ENCODE peak calls at places on chromosomes 7 and 10, in six cellular contexts. Y is tibial artery; B is activated effector memory CD4-positive, alpha-beta T cell treated with Interleukin-2 at 50 U/mL for 16 hours; Q is HEK293T; H is hippocampal formation; J is T-helper 9 cell. E is an unnamed sample.

GRCh38 chr10:19877466-19878255 is 61.4 kb downstream of the PLXDC2 start:
- DNase-seq in Q (no peak), Y (peak), B (no peak), J (no peak), H (no peak), E (no peak)

GRCh38 chr7:34758111-34758601 is 100.1 kb downstream of the NPSR1 start:
- DNase-seq in Q (no peak), J (no peak), H (no peak), Y (no peak), B (no peak), E (no peak)

GRCh38 chr7:41979834-41980307 is 257.1 kb downstream of the GLI3 start:
- DNase-seq in B (no peak), Q (peak), Y (no peak), H (no peak), J (no peak), E (no peak)

GRCh38 chr10:94123253-94123995 is 129.7 kb downstream of the PLCE1 start:
- DNase-seq in Y (no peak), H (no peak), Q (no peak), J (no peak), B (no peak), E (no peak)

GRCh38 chr10:75283150-75284096 is 47.7 kb upstream of the COMTD1 start:
- DNase-seq in Q (peak), B (no peak), H (no peak), J (no peak), Y (no peak), E (no peak)

GRCh38 chr10:22823109-22823508 is 104.7 kb upstream of the ARMC3 start:
- DNase-seq in Q (no peak), J (no peak), B (no peak), H (no peak), Y (no peak), E (no peak)

GRCh38 chr7:146090023-146090645 is 26.5 kb upstream of the CNTNAP2 start:
- DNase-seq in H (no peak), J (no peak), B (no peak), Y (no peak), Q (peak), E (no peak)

GRCh38 chr10:59585046-59585700 is 124.5 kb downstream of the SLC16A9 start:
- DNase-seq in B (no peak), H (peak), Y (no peak), J (no peak), Q (no peak), E (no peak)

GRCh38 chr7:361680-362415 is 71.9 kb downstream of the FOXL3 start:
- DNase-seq in H (no peak), J (no peak), B (no peak), Y (no peak), Q (no peak), E (no peak)

GRCh38 chr10:110725809-110726641 is 81.9 kb downstream of the RBM20 start:
- DNase-seq in B (no peak), H (no peak), J (no peak), Q (no peak), Y (no peak), E (no peak)

GRCh38 chr7:30931927-30932540 is 20.4 kb downstream of the AQP1 start:
- DNase-seq in H (no peak), J (no peak), B (no peak), Q (no peak), Y (peak), E (no peak)

GRCh38 chr7:158017226-158018060 is 570.2 kb downstream of the PTPRN2 start:
- DNase-seq in B (no peak), H (no peak), Y (peak), Q (no peak), J (no peak), E (no peak)

GRCh38 chr10:132588301-132589013 is 50.9 kb downstream of the INPP5A start:
- DNase-seq in Y (no peak), B (no peak), J (no peak), H (no peak), Q (no peak), E (peak)

GRCh38 chr10:61832866-61833481 is 68.5 kb upstream of the ARID5B start:
- DNase-seq in Q (no peak), Y (no peak), B (no peak), H (no peak), J (no peak), E (no peak)

GRCh38 chr10:104028823-104029527 is 56.7 kb downstream of the COL17A1 start:
- DNase-seq in Y (no peak), B (no peak), Q (no peak), H (no peak), J (no peak), E (no peak)

GRCh38 chr10:57964371-57964770 is 303.3 kb downstream of the IPMK start:
- DNase-seq in J (no peak), Q (no peak), B (no peak), H (peak), Y (no peak), E (no peak)

GRCh38 chr10:84715911-84716310 is 387.5 kb downstream of the CCSER2 start:
- DNase-seq in B (no peak), J (no peak), Y (no peak), Q (peak), H (no peak), E (no peak)

GRCh38 chr7:119270045-119270464 is 1002.9 kb upstream of the KCND2 start:
- DNase-seq in J (no peak), B (no peak), Q (peak), H (peak), Y (peak), E (no peak)

GRCh38 chr7:157549612-157550299 is 213.0 kb downstream of the DNAJB6 start:
- DNase-seq in J (no peak), B (no peak), Y (peak), H (no peak), Q (no peak), E (no peak)

GRCh38 chr7:76048668-76048988 is 722 bp downstream of the MDH2 start:
- DNase-seq in J (peak), Y (no peak), H (no peak), B (peak), Q (peak), E (peak)

GRCh38 chr10:110008518-110009339 is 945 bp downstream of the ADD3 start:
- DNase-seq in J (peak), Q (no peak), B (peak), Y (no peak), H (no peak), E (peak)

GRCh38 chr10:21978191-21978862 is 25.2 kb downstream of the DNAJC1 start:
- DNase-seq in Q (no peak), J (no peak), B (no peak), H (no peak), Y (no peak), E (no peak)

GRCh38 chr7:123749537-123749857 is 694 bp upstream of the WASL start:
- DNase-seq in Y (peak), H (no peak), J (no peak), Q (no peak), B (no peak), E (no peak)

GRCh38 chr7:155935726-155936125 is 123.5 kb upstream of the SHH start:
- DNase-seq in B (no peak), Y (no peak), J (no peak), H (no peak), Q (no peak), E (no peak)

GRCh38 chr7:102415685-102416225 is 17.6 kb upstream of the ORAI2 start:
- DNase-seq in Y (no peak), Q (no peak), J (peak), H (no peak), B (peak), E (peak)